ENCODE peak calls at places on chromosomes 7 and 10, in seven cellular contexts. B is heart right ventricle; C is IMR-90; P is CD4-positive, alpha-beta T cell; F is fibroblast of lung; I is BE2C; E is anterior cingulate cortex. D is an unnamed sample.

GRCh38 chr10:21364196-21365114 is 161.0 kb downstream of the SKIDA1 start:
- DNase-seq in E (no peak), P (no peak), C (peak; percentile 74), I (peak; percentile 35), F (peak; percentile 33), B (peak; percentile 24), D (peak; percentile 48)

GRCh38 chr10:93059975-93060886 is at the start of gene CYP26C1:
- DNase-seq in E (no peak), P (no peak), B (no peak), F (no peak), C (no peak), I (no peak), D (no peak)

GRCh38 chr7:43392638-43393037 is 190.3 kb upstream of the STK17A start:
- DNase-seq in B (no peak), I (no peak), E (no peak), P (no peak), F (no peak), C (no peak), D (no peak)

GRCh38 chr10:69846252-69847000 is 44.7 kb downstream of the COL13A1 start:
- DNase-seq in B (no peak), P (no peak), I (no peak), F (no peak), E (no peak), C (peak; percentile 27), D (peak; percentile 57)

GRCh38 chr10:6721964-6722615 is 142.0 kb upstream of the PRKCQ start:
- DNase-seq in E (no peak), I (no peak), F (peak; percentile 97), B (no peak), P (no peak), C (peak; percentile 99), D (no peak)

GRCh38 chr7:119783799-119784198 is 489.2 kb upstream of the KCND2 start:
- DNase-seq in B (peak; percentile 5), F (peak; percentile 36), I (peak; percentile 76), P (no peak), C (peak; percentile 0), E (no peak), D (no peak)

GRCh38 chr7:42672339-42672990 is 239.4 kb downstream of the C7orf25 start:
- DNase-seq in P (no peak), C (no peak), I (no peak), F (no peak), E (no peak), B (no peak), D (no peak)

GRCh38 chr7:42128703-42129102 is 108.3 kb downstream of the GLI3 start:
- DNase-seq in B (no peak), F (peak; percentile 45), E (no peak), C (no peak), I (no peak), P (no peak), D (no peak)